ENCODE peak calls at places on chromosomes 6 and 20, in ten cellular contexts. D is LHCN-M2, T is GF-D8, W is fibroblast of lung, Z is globus pallidus, A is endothelial cell, G is NCI-H510A treated with DMSO at 0.1 percent for 48 hours, X is astrocyte, C is uterus, F is foreskin fibroblast. V is an unnamed sample.

GRCh38 chr6:113901482-113901881 is 44.3 kb downstream of the MARCKS start:
- DNase-seq in D (peak), T (no peak), W (peak), Z (no peak), A (no peak), G (no peak), X (peak), C (no peak), F (peak), V (no peak)

GRCh38 chr6:140366991-140367390 is 992.5 kb upstream of the CITED2 start:
- DNase-seq in D (peak), T (no peak), W (peak), Z (no peak), A (no peak), G (no peak), X (peak), C (no peak), F (peak), V (no peak)

GRCh38 chr6:45697605-45698004 is 318.1 kb downstream of the CLIC5 start:
- DNase-seq in D (peak), T (peak), W (peak), Z (no peak), A (no peak), G (no peak), X (peak), C (no peak), F (peak), V (no peak)

GRCh38 chr20:44395183-44395962 is 39.9 kb downstream of the HNF4A start:
- DNase-seq in D (no peak), T (no peak), W (no peak), Z (no peak), A (no peak), G (no peak), X (no peak), C (no peak), F (no peak), V (no peak)

GRCh38 chr6:80440496-80441160 is 334.2 kb downstream of the BCKDHB start:
- DNase-seq in D (no peak), T (no peak), W (no peak), Z (no peak), A (no peak), G (no peak), X (no peak), C (no peak), F (no peak), V (no peak)

GRCh38 chr20:35912877-35913276 is 41.4 kb downstream of the SCAND1 start:
- DNase-seq in D (no peak), T (no peak), W (no peak), Z (peak), A (no peak), G (no peak), X (no peak), C (no peak), F (peak), V (no peak)

GRCh38 chr6:143545976-143546547 is 34.5 kb upstream of the FUCA2 start:
- DNase-seq in D (no peak), T (no peak), W (peak), Z (no peak), A (no peak), G (no peak), X (peak), C (no peak), F (no peak), V (no peak)

GRCh38 chr20:21238400-21238799 is 64.7 kb upstream of the XRN2 start:
- DNase-seq in D (no peak), T (no peak), W (no peak), Z (no peak), A (no peak), G (no peak), X (no peak), C (no peak), F (no peak), V (no peak)

GRCh38 chr6:163337958-163338357 is 76.6 kb upstream of the QKI start:
- DNase-seq in D (no peak), T (no peak), W (no peak), Z (no peak), A (no peak), G (peak), X (no peak), C (no peak), F (no peak), V (no peak)

GRCh38 chr20:19253316-19253715 is 40.9 kb downstream of the SLC24A3 start:
- DNase-seq in D (no peak), T (no peak), W (no peak), Z (no peak), A (no peak), G (no peak), X (no peak), C (no peak), F (no peak), V (no peak)

GRCh38 chr6:18121580-18122127 is 823 bp downstream of the NHLRC1 start:
- DNase-seq in D (no peak), T (no peak), W (no peak), Z (no peak), A (no peak), G (no peak), X (no peak), C (peak), F (no peak), V (no peak)

GRCh38 chr20:48096957-48097890 is 311.9 kb upstream of the SULF2 start:
- DNase-seq in D (no peak), T (no peak), W (no peak), Z (no peak), A (no peak), G (no peak), X (no peak), C (no peak), F (no peak), V (no peak)

GRCh38 chr6:20408851-20409250 is 7.2 kb downstream of the E2F3 start:
- DNase-seq in D (no peak), T (no peak), W (no peak), Z (no peak), A (no peak), G (no peak), X (no peak), C (no peak), F (no peak), V (no peak)

GRCh38 chr6:67952121-67952520 is 683.0 kb upstream of the ADGRB3 start:
- DNase-seq in D (peak), T (no peak), W (peak), Z (no peak), A (no peak), G (no peak), X (peak), C (no peak), F (peak), V (no peak)

GRCh38 chr6:30263734-30264133 is 50.5 kb upstream of the TRIM26 start:
- DNase-seq in D (peak), T (no peak), W (peak), Z (no peak), A (no peak), G (no peak), X (peak), C (no peak), F (peak), V (no peak)

GRCh38 chr6:24985313-24985712 is 49.6 kb upstream of the RIPOR2 start:
- DNase-seq in D (no peak), T (no peak), W (no peak), Z (no peak), A (no peak), G (peak), X (no peak), C (no peak), F (no peak), V (no peak)